ENCODE peak calls at places on chromosomes 12 and 14, in nine cellular contexts. One of them, this sample, is unnamed.

GRCh38 chr14:51609987-51610283 is 41.8 kb upstream of the FRMD6 start:
- DNase-seq in ascending aorta: no peak
- DNase-seq in NB4: peak
- DNase-seq in cardiac fibroblast: peak
- DNase-seq in cardiac muscle cell: no peak
- DNase-seq in NT2/D1: no peak
- DNase-seq in naive thymus-derived CD4-positive, alpha-beta T cell: no peak
- DNase-seq in transverse colon: peak
- DNase-seq in A549: peak
- DNase-seq in this sample: no peak

GRCh38 chr12:115185529-115185928 is 501.6 kb upstream of the TBX3 start:
- DNase-seq in ascending aorta: no peak
- DNase-seq in NB4: no peak
- DNase-seq in cardiac fibroblast: peak
- DNase-seq in cardiac muscle cell: no peak
- DNase-seq in NT2/D1: no peak
- DNase-seq in naive thymus-derived CD4-positive, alpha-beta T cell: no peak
- DNase-seq in transverse colon: no peak
- DNase-seq in A549: no peak
- DNase-seq in this sample: no peak

GRCh38 chr14:38554046-38554445 is 298.2 kb upstream of the CLEC14A start:
- DNase-seq in ascending aorta: no peak
- DNase-seq in NB4: no peak
- DNase-seq in cardiac fibroblast: no peak
- DNase-seq in cardiac muscle cell: no peak
- DNase-seq in NT2/D1: no peak
- DNase-seq in naive thymus-derived CD4-positive, alpha-beta T cell: no peak
- DNase-seq in transverse colon: no peak
- DNase-seq in A549: no peak
- DNase-seq in this sample: no peak

GRCh38 chr12:26373606-26374495 is 178.5 kb downstream of the SSPN start:
- DNase-seq in ascending aorta: no peak
- DNase-seq in NB4: no peak
- DNase-seq in cardiac fibroblast: peak
- DNase-seq in cardiac muscle cell: no peak
- DNase-seq in NT2/D1: no peak
- DNase-seq in naive thymus-derived CD4-positive, alpha-beta T cell: no peak
- DNase-seq in transverse colon: no peak
- DNase-seq in A549: no peak
- DNase-seq in this sample: no peak

GRCh38 chr12:96366255-96366654 is 34.0 kb downstream of the CDK17 start:
- DNase-seq in ascending aorta: no peak
- DNase-seq in NB4: no peak
- DNase-seq in cardiac fibroblast: no peak
- DNase-seq in cardiac muscle cell: no peak
- DNase-seq in NT2/D1: no peak
- DNase-seq in naive thymus-derived CD4-positive, alpha-beta T cell: no peak
- DNase-seq in transverse colon: no peak
- DNase-seq in A549: no peak
- DNase-seq in this sample: no peak

GRCh38 chr12:18808221-18808620 is 70.3 kb downstream of the CAPZA3 start:
- DNase-seq in ascending aorta: no peak
- DNase-seq in NB4: no peak
- DNase-seq in cardiac fibroblast: no peak
- DNase-seq in cardiac muscle cell: no peak
- DNase-seq in NT2/D1: no peak
- DNase-seq in naive thymus-derived CD4-positive, alpha-beta T cell: no peak
- DNase-seq in transverse colon: no peak
- DNase-seq in A549: no peak
- DNase-seq in this sample: no peak

GRCh38 chr14:30638926-30639325 is 16.8 kb downstream of the SCFD1 start:
- DNase-seq in ascending aorta: no peak
- DNase-seq in NB4: no peak
- DNase-seq in cardiac fibroblast: peak
- DNase-seq in cardiac muscle cell: no peak
- DNase-seq in NT2/D1: no peak
- DNase-seq in naive thymus-derived CD4-positive, alpha-beta T cell: no peak
- DNase-seq in transverse colon: no peak
- DNase-seq in A549: no peak
- DNase-seq in this sample: no peak

GRCh38 chr14:106875503-106875902 is 1349.1 kb downstream of the TMEM121 start:
- DNase-seq in ascending aorta: no peak
- DNase-seq in NB4: peak
- DNase-seq in cardiac fibroblast: no peak
- DNase-seq in cardiac muscle cell: no peak
- DNase-seq in NT2/D1: no peak
- DNase-seq in naive thymus-derived CD4-positive, alpha-beta T cell: no peak
- DNase-seq in transverse colon: peak
- DNase-seq in A549: no peak
- DNase-seq in this sample: no peak

DNA sequence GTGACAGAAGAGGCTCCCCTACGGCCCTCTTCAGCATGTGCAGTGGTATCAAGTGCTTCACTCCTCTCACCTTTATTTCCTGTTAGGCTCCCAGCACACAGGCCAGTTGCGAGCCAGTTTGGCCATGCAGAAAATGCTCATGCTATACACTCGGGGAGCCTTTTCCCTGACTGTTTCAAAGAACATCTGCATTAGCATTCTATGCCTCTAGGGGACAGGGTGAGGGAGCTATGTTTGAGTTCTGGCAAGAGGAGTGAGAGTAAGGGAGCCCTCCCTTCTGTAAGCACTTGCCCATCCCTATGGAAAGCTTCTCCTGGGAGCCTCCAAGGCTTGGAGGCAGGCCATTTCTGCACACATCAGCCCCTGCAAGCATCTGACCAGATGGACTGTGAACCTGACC is 291.4 kb downstream of the RPS29 start:
- DNase-seq in ascending aorta: no peak
- DNase-seq in NB4: no peak
- DNase-seq in cardiac fibroblast: no peak
- DNase-seq in cardiac muscle cell: no peak
- DNase-seq in NT2/D1: no peak
- DNase-seq in naive thymus-derived CD4-positive, alpha-beta T cell: no peak
- DNase-seq in transverse colon: no peak
- DNase-seq in A549: no peak
- DNase-seq in this sample: no peak
- H3K4me3 ChIP-seq in ascending aorta: no peak
- H3K4me3 ChIP-seq in NB4: no peak
- H3K4me3 ChIP-seq in cardiac fibroblast: no peak
- H3K4me3 ChIP-seq in cardiac muscle cell: no peak
- H3K4me3 ChIP-seq in NT2/D1: no peak
- H3K4me3 ChIP-seq in naive thymus-derived CD4-positive, alpha-beta T cell: no peak
- H3K4me3 ChIP-seq in transverse colon: no peak
- H3K4me3 ChIP-seq in A549: no peak
- H3K4me3 ChIP-seq in this sample: no peak

DNA sequence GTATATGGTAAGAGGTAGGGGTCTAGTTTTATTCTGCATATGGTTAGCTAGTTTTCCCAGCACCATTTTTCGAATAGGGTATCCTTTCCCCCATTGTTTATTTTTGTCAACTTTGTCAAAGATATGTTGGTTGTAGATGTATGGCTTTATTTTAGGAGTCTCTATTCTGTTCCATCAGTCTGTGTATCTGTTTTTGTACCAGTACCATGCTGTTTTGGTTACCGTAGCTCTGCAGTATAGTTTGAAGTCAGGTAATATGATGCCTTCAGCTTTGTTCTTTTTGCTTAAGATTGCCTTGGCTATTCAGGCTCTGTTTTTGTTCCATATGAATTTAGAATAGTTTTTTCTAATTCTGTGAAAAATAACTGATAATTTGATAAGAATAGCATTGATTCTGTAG is 24.9 kb downstream of the TBK1 start:
- DNase-seq in ascending aorta: no peak
- DNase-seq in NB4: no peak
- DNase-seq in cardiac fibroblast: no peak
- DNase-seq in cardiac muscle cell: no peak
- DNase-seq in NT2/D1: no peak
- DNase-seq in naive thymus-derived CD4-positive, alpha-beta T cell: no peak
- DNase-seq in transverse colon: no peak
- DNase-seq in A549: no peak
- DNase-seq in this sample: no peak
- H3K4me3 ChIP-seq in ascending aorta: no peak
- H3K4me3 ChIP-seq in NB4: no peak
- H3K4me3 ChIP-seq in cardiac fibroblast: no peak
- H3K4me3 ChIP-seq in cardiac muscle cell: no peak
- H3K4me3 ChIP-seq in NT2/D1: no peak
- H3K4me3 ChIP-seq in naive thymus-derived CD4-positive, alpha-beta T cell: no peak
- H3K4me3 ChIP-seq in transverse colon: no peak
- H3K4me3 ChIP-seq in A549: no peak
- H3K4me3 ChIP-seq in this sample: no peak

GRCh38 chr14:73462078-73462715 is 3.9 kb upstream of the NUMB start:
- DNase-seq in ascending aorta: no peak
- DNase-seq in NB4: peak
- DNase-seq in cardiac fibroblast: peak
- DNase-seq in cardiac muscle cell: peak
- DNase-seq in NT2/D1: no peak
- DNase-seq in naive thymus-derived CD4-positive, alpha-beta T cell: no peak
- DNase-seq in transverse colon: peak
- DNase-seq in A549: peak
- DNase-seq in this sample: no peak

GRCh38 chr14:73462815-73463214 is 4.5 kb upstream of the NUMB start:
- DNase-seq in ascending aorta: no peak
- DNase-seq in NB4: peak
- DNase-seq in cardiac fibroblast: peak
- DNase-seq in cardiac muscle cell: no peak
- DNase-seq in NT2/D1: no peak
- DNase-seq in naive thymus-derived CD4-positive, alpha-beta T cell: no peak
- DNase-seq in transverse colon: no peak
- DNase-seq in A549: no peak
- DNase-seq in this sample: no peak

GRCh38 chr14:73461478-73462077 is 3.2 kb upstream of the NUMB start:
- DNase-seq in ascending aorta: no peak
- DNase-seq in NB4: peak
- DNase-seq in cardiac fibroblast: no peak
- DNase-seq in cardiac muscle cell: no peak
- DNase-seq in NT2/D1: no peak
- DNase-seq in naive thymus-derived CD4-positive, alpha-beta T cell: no peak
- DNase-seq in transverse colon: no peak
- DNase-seq in A549: no peak
- DNase-seq in this sample: no peak

GRCh38 chr14:73465833-73466532 is 7.6 kb upstream of the NUMB start:
- DNase-seq in ascending aorta: no peak
- DNase-seq in NB4: peak
- DNase-seq in cardiac fibroblast: no peak
- DNase-seq in cardiac muscle cell: no peak
- DNase-seq in NT2/D1: no peak
- DNase-seq in naive thymus-derived CD4-positive, alpha-beta T cell: no peak
- DNase-seq in transverse colon: no peak
- DNase-seq in A549: no peak
- DNase-seq in this sample: no peak

DNA sequence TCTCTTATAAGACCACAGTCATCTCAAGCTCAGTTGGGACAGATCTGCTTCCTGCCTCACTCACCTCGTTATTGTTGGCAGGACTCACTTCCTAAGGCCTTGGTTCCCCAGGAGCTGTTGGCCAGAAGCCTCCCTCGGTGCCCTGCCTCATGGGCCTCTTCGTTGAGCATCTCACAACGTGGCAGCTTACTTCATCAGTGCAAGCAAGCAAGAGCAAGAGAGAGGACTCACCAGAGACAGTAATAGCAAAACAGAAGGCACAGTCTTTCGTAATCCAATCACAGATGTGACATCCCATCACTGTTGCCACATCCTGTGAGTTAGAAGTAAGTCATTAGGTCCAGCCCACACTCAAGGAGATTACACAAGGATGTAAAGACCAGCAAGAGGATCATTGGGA is 5.1 kb upstream of the NUMB start:
- DNase-seq in ascending aorta: peak
- DNase-seq in NB4: peak
- DNase-seq in cardiac fibroblast: peak
- DNase-seq in cardiac muscle cell: no peak
- DNase-seq in NT2/D1: no peak
- DNase-seq in naive thymus-derived CD4-positive, alpha-beta T cell: no peak
- DNase-seq in transverse colon: peak
- DNase-seq in A549: peak
- DNase-seq in this sample: no peak
- H3K4me3 ChIP-seq in ascending aorta: no peak
- H3K4me3 ChIP-seq in NB4: peak
- H3K4me3 ChIP-seq in cardiac fibroblast: no peak
- H3K4me3 ChIP-seq in cardiac muscle cell: no peak
- H3K4me3 ChIP-seq in NT2/D1: no peak
- H3K4me3 ChIP-seq in naive thymus-derived CD4-positive, alpha-beta T cell: no peak
- H3K4me3 ChIP-seq in transverse colon: peak
- H3K4me3 ChIP-seq in A549: no peak
- H3K4me3 ChIP-seq in this sample: no peak

GRCh38 chr14:105380656-105381210 is 17.6 kb upstream of the TEX22 start:
- DNase-seq in ascending aorta: no peak
- DNase-seq in NB4: no peak
- DNase-seq in cardiac fibroblast: no peak
- DNase-seq in cardiac muscle cell: no peak
- DNase-seq in NT2/D1: no peak
- DNase-seq in naive thymus-derived CD4-positive, alpha-beta T cell: no peak
- DNase-seq in transverse colon: no peak
- DNase-seq in A549: no peak
- DNase-seq in this sample: no peak

GRCh38 chr14:105383083-105383730 is 15.1 kb upstream of the TEX22 start:
- DNase-seq in ascending aorta: no peak
- DNase-seq in NB4: no peak
- DNase-seq in cardiac fibroblast: no peak
- DNase-seq in cardiac muscle cell: no peak
- DNase-seq in NT2/D1: no peak
- DNase-seq in naive thymus-derived CD4-positive, alpha-beta T cell: no peak
- DNase-seq in transverse colon: no peak
- DNase-seq in A549: no peak
- DNase-seq in this sample: no peak

GRCh38 chr14:105382343-105383082 is 15.8 kb upstream of the TEX22 start:
- DNase-seq in ascending aorta: no peak
- DNase-seq in NB4: no peak
- DNase-seq in cardiac fibroblast: no peak
- DNase-seq in cardiac muscle cell: no peak
- DNase-seq in NT2/D1: no peak
- DNase-seq in naive thymus-derived CD4-positive, alpha-beta T cell: no peak
- DNase-seq in transverse colon: no peak
- DNase-seq in A549: no peak
- DNase-seq in this sample: no peak

GRCh38 chr14:105379946-105380345 is 18.4 kb upstream of the TEX22 start:
- DNase-seq in ascending aorta: no peak
- DNase-seq in NB4: no peak
- DNase-seq in cardiac fibroblast: no peak
- DNase-seq in cardiac muscle cell: no peak
- DNase-seq in NT2/D1: no peak
- DNase-seq in naive thymus-derived CD4-positive, alpha-beta T cell: no peak
- DNase-seq in transverse colon: no peak
- DNase-seq in A549: no peak
- DNase-seq in this sample: no peak

DNA sequence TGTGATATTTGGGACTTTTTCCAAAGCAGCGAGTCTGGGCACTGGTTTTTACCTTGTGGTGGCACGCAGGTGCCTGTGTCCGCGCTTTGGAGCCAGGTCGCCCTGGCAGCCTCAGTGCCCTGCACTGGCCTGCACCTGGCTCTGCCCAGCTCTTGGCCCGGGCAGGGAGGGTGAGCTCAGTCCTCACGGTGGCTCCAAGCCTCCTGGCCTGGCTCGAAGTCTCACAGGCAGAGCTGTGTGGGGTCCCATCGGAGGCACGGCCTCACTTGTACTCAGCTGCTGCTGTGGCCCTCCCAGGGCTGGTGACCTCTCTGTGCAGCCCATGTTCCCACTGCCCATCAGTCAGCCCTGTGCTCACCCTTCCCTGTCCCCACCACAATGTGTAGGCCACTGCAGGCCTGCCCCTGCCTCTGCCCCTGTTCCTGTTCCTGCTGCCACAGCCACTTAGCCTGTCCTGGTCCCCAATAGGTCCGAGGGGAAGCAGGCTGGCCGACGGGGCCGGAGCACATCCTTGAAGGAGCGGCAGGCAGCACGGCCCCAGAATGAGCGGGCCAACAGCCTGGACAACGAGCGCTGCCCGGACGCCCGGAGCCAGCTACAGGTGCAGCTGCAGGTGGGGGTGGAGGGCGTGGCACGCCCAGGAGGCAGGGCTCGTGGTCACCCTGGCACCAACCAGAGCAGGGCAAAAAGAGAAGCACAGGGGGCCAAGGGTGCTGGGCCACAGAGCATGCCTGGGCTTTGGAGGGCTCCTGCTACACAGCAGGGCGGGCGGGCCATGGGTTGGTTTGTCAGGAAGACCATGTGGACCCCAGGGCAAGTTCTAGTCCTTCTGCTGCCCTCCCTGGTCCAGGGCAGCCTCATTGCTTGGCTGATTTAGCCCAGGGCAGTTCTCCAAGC is 16.6 kb upstream of the TEX22 start:
- DNase-seq in ascending aorta: no peak
- DNase-seq in NB4: no peak
- DNase-seq in cardiac fibroblast: no peak
- DNase-seq in cardiac muscle cell: no peak
- DNase-seq in NT2/D1: no peak
- DNase-seq in naive thymus-derived CD4-positive, alpha-beta T cell: no peak
- DNase-seq in transverse colon: no peak
- DNase-seq in A549: no peak
- DNase-seq in this sample: no peak
- H3K4me3 ChIP-seq in ascending aorta: no peak
- H3K4me3 ChIP-seq in NB4: no peak
- H3K4me3 ChIP-seq in cardiac fibroblast: no peak
- H3K4me3 ChIP-seq in cardiac muscle cell: no peak
- H3K4me3 ChIP-seq in NT2/D1: no peak
- H3K4me3 ChIP-seq in naive thymus-derived CD4-positive, alpha-beta T cell: no peak
- H3K4me3 ChIP-seq in transverse colon: no peak
- H3K4me3 ChIP-seq in A549: no peak
- H3K4me3 ChIP-seq in this sample: no peak